ENCODE peak calls at places on chromosome 6, in five cellular contexts. F is endothelial cell, U is RPMI8226, Z is cardiac fibroblast, V is iris pigment epithelial cell. S is an unnamed sample.

GRCh38 chr6:112018619-112019416 is 35.1 kb upstream of the CCN6 start:
- DNase-seq in F (no peak), U (no peak), Z (peak), V (peak), S (no peak)

GRCh38 chr6:125586074-125586473 is 163.4 kb upstream of the HEY2 start:
- DNase-seq in F (no peak), U (no peak), Z (no peak), V (peak), S (no peak)

GRCh38 chr6:56399250-56399671 is 151.9 kb upstream of the COL21A1 start:
- DNase-seq in F (no peak), U (no peak), Z (peak), V (peak), S (no peak)

GRCh38 chr6:146578054-146578453 is 20.7 kb upstream of the ADGB start:
- DNase-seq in F (no peak), U (no peak), Z (no peak), V (peak), S (no peak)

GRCh38 chr6:22146581-22147468 is 150.0 kb downstream of the PRL start:
- DNase-seq in F (peak), U (no peak), Z (peak), V (no peak), S (peak)

GRCh38 chr6:11731423-11731822 is 47.2 kb downstream of the ADTRP start:
- DNase-seq in F (no peak), U (no peak), Z (no peak), V (no peak), S (no peak)

GRCh38 chr6:155429321-155429893 is 26.2 kb downstream of the NOX3 start:
- DNase-seq in F (no peak), U (no peak), Z (no peak), V (no peak), S (no peak)

GRCh38 chr6:143782517-143782916 is 60.6 kb upstream of the LTV1 start:
- DNase-seq in F (no peak), U (no peak), Z (no peak), V (no peak), S (no peak)

GRCh38 chr6:138291036-138291848 is 73.0 kb upstream of the PBOV1 start:
- DNase-seq in F (no peak), U (no peak), Z (no peak), V (no peak), S (no peak)

GRCh38 chr6:37819802-37820712 is 530 bp downstream of the ZFAND3 start:
- DNase-seq in F (peak), U (peak), Z (peak), V (peak), S (peak)